ENCODE peak calls at places on chromosomes 7 and 10, in four cellular contexts. E is spleen, T is natural killer cell, N is tibial nerve. Y is an unnamed sample.

GRCh38 chr10:122671355-122671754 is 28.3 kb downstream of the C10orf120 start:
- DNase-seq in T (no peak), N (no peak), E (no peak), Y (no peak)

GRCh38 chr7:151142686-151143040 is 24.8 kb downstream of the GBX1 start:
- DNase-seq in T (no peak), E (peak; percentile 56), N (no peak), Y (no peak)

GRCh38 chr7:157418204-157419029 is 81.6 kb downstream of the DNAJB6 start:
- DNase-seq in T (no peak), E (peak; percentile 74), N (no peak), Y (no peak)

GRCh38 chr10:132152896-132153580 is 33.7 kb upstream of the DPYSL4 start:
- DNase-seq in E (peak; percentile 72), N (no peak), T (no peak), Y (peak; percentile 29)

GRCh38 chr10:11742009-11742778 is at the start of gene ECHDC3:
- DNase-seq in E (peak; percentile 95), T (peak; percentile 29), N (no peak), Y (peak; percentile 67)

GRCh38 chr10:89219512-89220218 is 12.5 kb upstream of the CH25H start:
- DNase-seq in T (no peak), E (no peak), N (no peak), Y (no peak)

GRCh38 chr7:155329225-155329624 is 31.5 kb downstream of the INSIG1 start:
- DNase-seq in T (no peak), E (no peak), N (no peak), Y (no peak)

GRCh38 chr10:33476757-33477273 is 142.3 kb upstream of the NRP1 start:
- DNase-seq in E (no peak), T (no peak), N (no peak), Y (no peak)

GRCh38 chr7:47552631-47553030 is 29.3 kb downstream of the TNS3 start:
- DNase-seq in T (no peak), N (no peak), E (no peak), Y (no peak)

GRCh38 chr10:20257422-20257821 is 441.2 kb downstream of the PLXDC2 start:
- DNase-seq in N (no peak), T (no peak), E (no peak), Y (no peak)

GRCh38 chr10:46541735-46542566 is 14.5 kb downstream of the GPRIN2 start:
- DNase-seq in N (peak; percentile 11), E (peak; percentile 63), T (no peak), Y (peak; percentile 38)

GRCh38 chr7:131196808-131197207 is 130.9 kb upstream of the MKLN1 start:
- DNase-seq in T (no peak), E (no peak), N (no peak), Y (no peak)

GRCh38 chr7:40310213-40310612 is 175.4 kb downstream of the SUGCT start:
- DNase-seq in N (no peak), E (no peak), T (no peak), Y (no peak)

GRCh38 chr7:6227294-6227846 is 45.1 kb downstream of the CYTH3 start:
- DNase-seq in T (no peak), E (no peak), N (no peak), Y (no peak)

GRCh38 chr7:110017405-110017804 is 1073.5 kb upstream of the LRRN3 start:
- DNase-seq in E (no peak), N (no peak), T (no peak), Y (no peak)

GRCh38 chr10:88090568-88091214 is 227.3 kb downstream of the PTEN start:
- DNase-seq in E (no peak), T (no peak), N (no peak), Y (no peak)

GRCh38 chr7:155423337-155424285 is 34.3 kb upstream of the EN2 start:
- DNase-seq in N (no peak), T (no peak), E (peak; percentile 65), Y (peak; percentile 42)

GRCh38 chr7:145134377-145134776 is 298.5 kb upstream of the TPK1 start:
- DNase-seq in T (no peak), N (no peak), E (no peak), Y (no peak)

GRCh38 chr10:14328881-14329280 is 1.8 kb downstream of the FRMD4A start:
- DNase-seq in N (no peak), E (no peak), T (no peak), Y (no peak)

GRCh38 chr7:159167139-159167538 is 22.5 kb upstream of the VIPR2 start:
- DNase-seq in E (no peak), T (no peak), N (no peak), Y (no peak)

GRCh38 chr7:158824028-158824427 is 5.3 kb downstream of the ESYT2 start:
- DNase-seq in T (peak; percentile 82), N (no peak), E (no peak), Y (no peak)

GRCh38 chr10:31099664-31100063 is 68.0 kb upstream of the ZNF438 start:
- DNase-seq in E (no peak), N (no peak), T (no peak), Y (no peak)

GRCh38 chr7:35596061-35596460 is 98.9 kb downstream of the HERPUD2 start:
- DNase-seq in N (no peak), T (no peak), E (no peak), Y (no peak)

GRCh38 chr10:129964611-129965417 is 740 bp upstream of the EBF3 start:
- DNase-seq in E (peak; percentile 70), T (no peak), N (no peak), Y (no peak)

GRCh38 chr10:56104923-56105322 is 256.1 kb downstream of the ZWINT start:
- DNase-seq in N (no peak), T (no peak), E (no peak), Y (no peak)
- TF ChIP-seq CTCF in N (no peak), T (no peak), E (no peak), Y (no peak)

DNA sequence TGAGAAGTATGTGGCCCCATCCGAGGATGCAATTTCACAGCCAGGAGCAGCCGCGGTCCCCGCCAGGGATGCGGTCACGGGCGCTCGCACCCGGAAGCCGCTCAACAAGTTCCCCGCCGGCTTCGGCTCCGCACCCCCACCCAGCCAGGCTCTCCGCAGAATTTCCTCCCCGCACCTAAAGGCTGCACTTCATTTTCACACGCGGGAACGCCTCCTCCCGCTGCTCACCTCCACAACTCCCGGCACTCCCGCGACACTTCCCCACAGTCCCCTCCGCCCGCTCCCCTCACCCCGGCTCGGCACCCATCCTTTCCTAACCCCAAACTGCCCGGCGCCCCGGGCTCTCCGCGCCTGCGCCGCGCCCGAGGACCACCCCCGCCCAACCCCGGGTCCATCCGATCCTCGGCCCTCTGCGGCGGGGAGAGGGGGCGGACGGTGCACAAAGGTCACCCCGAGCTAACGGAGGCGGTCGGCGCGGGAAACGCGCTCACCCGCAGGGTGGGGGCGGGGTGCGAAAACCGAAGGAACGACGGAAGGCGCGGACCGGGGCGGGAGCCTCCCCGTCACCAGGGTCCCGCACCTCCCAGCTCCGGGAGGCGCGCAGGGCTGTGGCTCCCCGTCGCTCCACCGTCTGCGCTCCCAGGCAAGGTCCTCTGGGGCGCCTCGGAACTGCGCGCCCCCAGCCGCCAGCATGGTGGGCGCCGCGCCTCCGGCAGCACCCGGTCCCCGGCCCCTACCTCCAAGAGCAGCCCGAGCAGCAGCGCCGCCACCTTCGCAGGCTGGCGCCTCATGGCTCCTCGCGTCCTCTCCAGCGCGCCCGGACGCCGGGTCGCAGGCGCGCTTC is 546 bp downstream of the VOPP1 start:
- DNase-seq in T (peak; percentile 62), N (peak; percentile 17), E (peak; percentile 93), Y (peak; percentile 67)
- TF ChIP-seq CTCF in T (no peak), N (peak; percentile 53), E (peak; percentile 14), Y (peak; percentile 23)

GRCh38 chr10:77965294-77965693 is 38.7 kb upstream of the DLG5 start:
- DNase-seq in T (no peak), E (no peak), N (no peak), Y (no peak)
- TF ChIP-seq CTCF in T (no peak), E (no peak), N (no peak), Y (no peak)

DNA sequence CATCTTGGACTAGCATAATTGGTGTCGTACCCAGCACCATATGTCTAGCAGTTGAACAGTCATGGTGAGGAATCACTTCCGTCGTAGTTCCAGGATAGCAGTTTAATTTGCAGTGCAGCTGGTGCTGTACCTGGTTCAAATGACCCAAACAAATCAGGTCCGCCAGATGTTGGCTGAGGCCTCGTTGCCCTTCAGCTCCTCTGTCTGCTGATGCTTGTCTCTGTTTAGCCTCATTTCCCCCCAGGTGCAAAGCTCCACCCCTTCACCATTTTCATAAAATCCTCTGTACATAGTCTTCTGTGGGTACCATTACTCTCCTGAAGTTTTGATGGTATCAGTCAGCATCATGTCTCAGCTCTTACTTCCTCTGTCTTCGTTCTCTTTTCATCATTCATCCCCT is 35.1 kb downstream of the UMAD1 start:
- DNase-seq in N (no peak), E (no peak), T (no peak), Y (no peak)
- TF ChIP-seq CTCF in N (no peak), E (no peak), T (no peak), Y (no peak)

GRCh38 chr7:77935652-77936348 is 137.2 kb downstream of the PHTF2 start:
- DNase-seq in T (no peak), E (no peak), N (no peak), Y (no peak)
- TF ChIP-seq CTCF in T (no peak), E (no peak), N (no peak), Y (peak; percentile 44)

Y was measured in CD14-positive monocyte.